ENCODE peak calls at places on chromosomes 11 and 22, in ten cellular contexts. D is IMR-90, W is right atrium auricular region, F is psoas muscle, R is neuronal stem cell, J is fibroblast of villous mesenchyme, A is AG09309, M is ascending aorta, N is cardiac fibroblast, Z is hepatocyte. U is an unnamed sample.

GRCh38 chr11:64793271-64794160 is 9.5 kb downstream of the MAP4K2 start:
- DNase-seq in D (no peak), W (no peak), F (no peak), R (no peak), J (no peak), A (no peak), M (no peak), N (no peak), Z (no peak), U (no peak)

GRCh38 chr22:46287873-46288751 is 8.6 kb upstream of the GTSE1 start:
- DNase-seq in D (no peak), W (no peak), F (peak; percentile 49), R (no peak), J (no peak), A (no peak), M (peak; percentile 31), N (no peak), Z (no peak), U (no peak)

GRCh38 chr11:38766796-38767195 is 2168.8 kb upstream of the RAG2 start:
- DNase-seq in D (no peak), W (no peak), F (no peak), R (no peak), J (no peak), A (no peak), M (no peak), N (no peak), Z (no peak), U (no peak)

GRCh38 chr22:30234786-30235470 is 11.6 kb downstream of the LIF start:
- DNase-seq in D (peak; percentile 82), W (no peak), F (no peak), R (no peak), J (peak; percentile 98), A (peak; percentile 68), M (no peak), N (peak; percentile 76), Z (peak; percentile 78), U (no peak)

GRCh38 chr22:21052715-21053459 is 7.1 kb downstream of the LRRC74B start:
- DNase-seq in D (no peak), W (no peak), F (no peak), R (no peak), J (no peak), A (no peak), M (no peak), N (no peak), Z (no peak), U (no peak)

GRCh38 chr11:28009383-28009782 is 98.6 kb downstream of the KIF18A start:
- DNase-seq in D (peak; percentile 82), W (no peak), F (no peak), R (no peak), J (peak; percentile 75), A (peak; percentile 34), M (no peak), N (peak; percentile 69), Z (no peak), U (peak; percentile 72)

GRCh38 chr11:3109434-3109833 is 52.2 kb upstream of the CARS1 start:
- DNase-seq in D (no peak), W (no peak), F (no peak), R (no peak), J (no peak), A (no peak), M (no peak), N (no peak), Z (no peak), U (no peak)

GRCh38 chr11:76621866-76622265 is 48.7 kb downstream of the LRRC32 start:
- DNase-seq in D (peak; percentile 33), W (no peak), F (no peak), R (no peak), J (peak; percentile 93), A (no peak), M (no peak), N (peak; percentile 65), Z (no peak), U (no peak)

GRCh38 chr11:88402784-88403183 is 65.2 kb upstream of the CTSC start:
- DNase-seq in D (peak; percentile 77), W (no peak), F (no peak), R (no peak), J (peak; percentile 33), A (no peak), M (no peak), N (no peak), Z (no peak), U (peak; percentile 38)

GRCh38 chr11:129324533-129325175 is 51.0 kb upstream of the BARX2 start:
- DNase-seq in D (no peak), W (peak; percentile 65), F (peak; percentile 46), R (no peak), J (peak; percentile 14), A (no peak), M (no peak), N (no peak), Z (peak; percentile 68), U (peak; percentile 24)

GRCh38 chr11:9825315-9825714 is 161.4 kb downstream of the SWAP70 start:
- DNase-seq in D (peak; percentile 38), W (no peak), F (no peak), R (no peak), J (no peak), A (peak; percentile 73), M (no peak), N (peak; percentile 26), Z (no peak), U (peak; percentile 91)

GRCh38 chr11:10005955-10006525 is 288.0 kb downstream of the SBF2 start:
- DNase-seq in D (no peak), W (no peak), F (no peak), R (no peak), J (no peak), A (no peak), M (no peak), N (no peak), Z (no peak), U (no peak)

GRCh38 chr11:4416306-4416705 is 22.8 kb upstream of the TRIM21 start:
- DNase-seq in D (no peak), W (no peak), F (no peak), R (no peak), J (no peak), A (no peak), M (no peak), N (no peak), Z (no peak), U (no peak)

DNA sequence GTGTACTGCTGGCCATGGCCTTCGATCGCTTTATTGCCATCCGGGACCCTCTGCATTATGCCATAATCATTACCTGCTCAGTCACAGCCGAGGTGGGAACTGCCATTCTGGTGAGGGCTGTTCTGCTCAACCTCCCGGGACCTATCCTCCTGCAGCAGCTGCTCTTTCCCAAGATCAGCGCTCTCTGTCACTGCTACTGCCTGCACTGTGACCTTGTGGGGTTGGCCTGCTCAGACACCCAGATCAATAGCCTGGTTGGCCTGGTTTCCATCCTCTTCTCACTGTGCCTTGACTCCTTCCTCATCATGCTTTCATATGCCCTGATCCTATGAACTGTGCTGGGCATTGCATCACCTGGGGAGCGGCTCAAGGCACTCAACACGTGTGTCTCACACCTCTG is 24.9 kb upstream of the TRIM21 start:
- DNase-seq in D (no peak), W (no peak), F (no peak), R (no peak), J (no peak), A (no peak), M (no peak), N (no peak), Z (no peak), U (no peak)
- H3K4me3 ChIP-seq in D (no peak overlapping the region), W (no peak overlapping the region), F (no peak overlapping the region), R (no peak overlapping the region), J (no peak overlapping the region), A (no peak overlapping the region), M (no peak overlapping the region), N (no peak overlapping the region), Z (no peak overlapping the region), U (no peak overlapping the region)

GRCh38 chr22:19525666-19526065 is 1.5 kb upstream of the CLDN5 start:
- DNase-seq in D (no peak), W (no peak), F (no peak), R (no peak), J (no peak), A (no peak), M (no peak), N (no peak), Z (no peak), U (no peak)
- H3K4me3 ChIP-seq in D (no peak overlapping the region), W (no peak overlapping the region), F (no peak overlapping the region), R (no peak overlapping the region), J (no peak overlapping the region), A (no peak overlapping the region), M (no peak overlapping the region), N (no peak overlapping the region), Z (no peak overlapping the region), U (no peak overlapping the region)

DNA sequence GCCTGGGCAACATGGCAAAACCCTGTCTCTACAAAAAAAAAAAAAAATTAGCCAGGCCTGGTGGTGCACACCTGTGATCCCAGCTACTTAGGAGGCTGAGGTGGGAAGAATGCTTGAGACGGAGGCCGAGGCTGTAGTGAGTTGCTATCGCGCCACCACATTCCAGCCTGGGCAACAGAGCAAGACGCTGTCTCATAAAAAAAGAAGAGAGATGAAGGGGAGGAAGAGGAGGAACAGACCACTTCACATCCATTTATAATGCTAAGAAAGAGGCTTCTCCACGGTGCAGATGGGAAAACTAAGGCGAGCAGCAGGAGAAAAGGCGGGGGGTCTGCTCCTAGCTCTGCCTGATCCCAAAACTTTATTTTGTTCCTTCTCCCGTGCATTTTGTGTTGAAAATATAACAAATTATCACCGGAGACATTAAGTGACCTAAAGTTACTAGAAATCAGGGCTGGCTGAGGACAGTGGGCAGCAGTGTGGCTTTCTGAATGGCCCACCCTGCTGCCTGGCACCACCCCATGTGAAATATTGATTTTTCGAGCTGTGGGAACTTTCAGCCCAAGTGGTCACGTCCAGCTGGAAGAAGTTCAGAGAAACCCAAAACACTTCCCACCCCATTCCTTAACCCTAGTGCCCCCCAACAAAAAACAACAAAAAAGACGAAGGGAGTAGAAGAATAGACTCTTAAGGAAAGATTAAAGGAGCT is 9.5 kb downstream of the MYH9 start:
- DNase-seq in D (no peak), W (no peak), F (no peak), R (no peak), J (no peak), A (no peak), M (no peak), N (no peak), Z (no peak), U (no peak)
- H3K4me3 ChIP-seq in D (no peak overlapping the region), W (no peak overlapping the region), F (no peak overlapping the region), R (no peak overlapping the region), J (no peak overlapping the region), A (no peak overlapping the region), M (no peak overlapping the region), N (no peak overlapping the region), Z (no peak overlapping the region), U (no peak overlapping the region)

GRCh38 chr22:50111056-50111455 is 21.2 kb downstream of the MOV10L1 start:
- DNase-seq in D (no peak), W (no peak), F (no peak), R (no peak), J (no peak), A (no peak), M (no peak), N (no peak), Z (no peak), U (no peak)
- H3K4me3 ChIP-seq in D (no peak overlapping the region), W (no peak overlapping the region), F (no peak overlapping the region), R (no peak overlapping the region), J (no peak overlapping the region), A (no peak overlapping the region), M (no peak overlapping the region), N (no peak overlapping the region), Z (no peak overlapping the region), U (no peak overlapping the region)

DNA sequence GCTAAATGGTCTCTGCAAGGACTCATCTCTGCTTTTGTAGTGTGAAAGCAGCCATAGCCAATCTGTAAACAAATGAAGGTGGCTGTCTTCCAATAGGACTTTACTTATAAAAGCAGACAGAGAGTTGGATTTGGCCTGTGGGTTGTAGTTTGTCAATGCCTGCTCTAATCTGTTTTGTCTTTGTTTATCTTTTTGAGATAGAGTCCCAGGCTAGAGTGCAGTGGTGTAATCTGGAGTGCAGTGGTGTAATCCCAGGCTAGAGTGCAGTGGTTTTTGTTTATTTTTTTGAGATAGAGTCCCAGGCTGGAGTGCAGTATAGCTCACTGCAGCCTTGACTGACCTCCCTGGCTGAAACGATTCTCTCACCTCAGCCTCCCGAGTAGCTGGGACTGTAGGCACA is 8.6 kb downstream of the PPP6R3 start:
- DNase-seq in D (peak; percentile 50), W (no peak), F (no peak), R (no peak), J (peak; percentile 82), A (no peak), M (no peak), N (peak; percentile 25), Z (no peak), U (no peak)
- H3K4me3 ChIP-seq in D (no peak overlapping the region), W (no peak overlapping the region), F (peak overlapping the region; percentile 15), R (no peak overlapping the region), J (no peak overlapping the region), A (no peak overlapping the region), M (no peak overlapping the region), N (no peak overlapping the region), Z (no peak overlapping the region), U (no peak overlapping the region)